ENCODE peak calls at places on chromosomes 4 and X, in six cellular contexts. A is HFF-Myc; L is SK-N-DZ; F is CD4-positive, alpha-beta T cell; M is HT-29; O is NCI-H510A treated with DMSO at 0.1 percent for 48 hours. K is an unnamed sample.

GRCh38 chr4:140944539-140944938 is 188.4 kb upstream of the TBC1D9 start:
- DNase-seq in L (no peak), O (no peak), A (no peak), M (no peak), F (no peak), K (no peak)

GRCh38 chrX:122113896-122114295 is 1066.5 kb downstream of the GLUD2 start:
- DNase-seq in A (no peak), M (no peak), O (no peak), F (no peak), L (no peak), K (no peak)

GRCh38 chrX:39491548-39492297 is 606.0 kb downstream of the BCOR start:
- DNase-seq in O (no peak), M (no peak), A (no peak), F (peak), L (no peak), K (no peak)

GRCh38 chr4:68256284-68256683 is 10.8 kb upstream of the TMPRSS11B start:
- DNase-seq in F (no peak), O (no peak), L (no peak), A (no peak), M (no peak), K (no peak)

GRCh38 chr4:38177792-38178665 is 217.8 kb downstream of the PTTG2 start:
- DNase-seq in M (no peak), L (no peak), O (no peak), A (no peak), F (peak), K (no peak)

GRCh38 chrX:140157611-140158010 is 192.3 kb upstream of the CXorf66 start:
- DNase-seq in L (no peak), O (no peak), F (no peak), A (no peak), M (no peak), K (no peak)

GRCh38 chr4:7854697-7855370 is 84.8 kb downstream of the AFAP1 start:
- DNase-seq in A (no peak), L (no peak), M (no peak), F (peak), O (no peak), K (no peak)

GRCh38 chrX:115372026-115372610 is 82.6 kb downstream of the LUZP4 start:
- DNase-seq in F (no peak), A (peak), L (no peak), O (no peak), M (peak), K (no peak)

GRCh38 chrX:12791253-12792228 is at the start of gene PRPS2:
- DNase-seq in M (no peak), L (peak), F (peak), O (no peak), A (no peak), K (peak)

GRCh38 chr4:166091146-166091545 is 218.1 kb downstream of the TLL1 start:
- DNase-seq in O (peak), F (no peak), M (no peak), L (no peak), A (no peak), K (no peak)

GRCh38 chr4:7206856-7207567 is 14.7 kb downstream of the SORCS2 start:
- DNase-seq in M (no peak), F (no peak), O (no peak), A (peak), L (no peak), K (peak)

GRCh38 chrX:120791013-120791643 is 84.5 kb downstream of the CT47B1 start:
- DNase-seq in M (peak), F (no peak), O (no peak), A (peak), L (no peak), K (peak)

GRCh38 chrX:63434665-63435064 is 83.5 kb upstream of the SPIN4 start:
- DNase-seq in O (no peak), M (peak), L (peak), F (no peak), A (peak), K (peak)

GRCh38 chr4:69060651-69061308 is 35.5 kb upstream of the UGT2B7 start:
- DNase-seq in O (peak), L (no peak), M (peak), F (no peak), A (no peak), K (no peak)

GRCh38 chrX:103376979-103377324 is 614 bp downstream of the BEX3 start:
- DNase-seq in M (no peak), O (no peak), L (peak), F (no peak), A (no peak), K (peak)

GRCh38 chr4:183416878-183417277 is 27.6 kb upstream of the CDKN2AIP start:
- DNase-seq in F (no peak), A (no peak), M (no peak), L (no peak), O (no peak), K (no peak)

GRCh38 chrX:53716328-53717088 is 30.0 kb upstream of the HUWE1 start:
- DNase-seq in F (peak), A (peak), L (no peak), O (no peak), M (no peak), K (no peak)

GRCh38 chrX:44997888-44998287 is 124.9 kb downstream of the KDM6A start:
- DNase-seq in F (no peak), O (no peak), M (no peak), L (no peak), A (no peak), K (no peak)

GRCh38 chr4:113683143-113683542 is 78.4 kb downstream of the CAMK2D start:
- DNase-seq in M (no peak), O (peak), A (no peak), L (no peak), F (peak), K (no peak)

GRCh38 chr4:80215449-80216052 is 18.2 kb downstream of the PRDM8 start:
- DNase-seq in M (peak), A (no peak), O (peak), F (no peak), L (peak), K (no peak)

GRCh38 chr4:1043658-1044468 is 32.4 kb downstream of the FGFRL1 start:
- DNase-seq in A (peak), M (peak), O (no peak), L (no peak), F (no peak), K (peak)

GRCh38 chrX:44596277-44596676 is 53.6 kb upstream of the FUNDC1 start:
- DNase-seq in O (no peak), A (no peak), F (no peak), L (no peak), M (no peak), K (no peak)

GRCh38 chr4:25449270-25449669 is 72.2 kb downstream of the ANAPC4 start:
- DNase-seq in O (no peak), M (no peak), L (no peak), A (no peak), F (no peak), K (no peak)

GRCh38 chr4:173420821-173421220 is 21.9 kb upstream of the SCRG1 start:
- DNase-seq in L (no peak), O (no peak), F (no peak), M (no peak), A (no peak), K (no peak)

GRCh38 chr4:155624478-155624877 is 42.2 kb upstream of the GUCY1A1 start:
- DNase-seq in O (no peak), M (no peak), F (no peak), A (no peak), L (no peak), K (no peak)

GRCh38 chr4:132386130-132386529 is 763.0 kb upstream of the PCDH10 start:
- DNase-seq in M (no peak), A (no peak), L (no peak), O (no peak), F (no peak), K (no peak)

GRCh38 chrX:139642241-139642927 is 65.6 kb downstream of the MCF2 start:
- DNase-seq in O (no peak), F (no peak), A (no peak), M (no peak), L (peak), K (no peak)

GRCh38 chrX:103361798-103362197 is 5.5 kb downstream of the TCEAL9 start:
- DNase-seq in L (no peak), M (no peak), O (no peak), A (no peak), F (no peak), K (no peak)

GRCh38 chr4:130336585-130337217 is 1240.7 kb downstream of the C4orf33 start:
- DNase-seq in A (no peak), F (no peak), M (peak), O (peak), L (peak), K (peak)

GRCh38 chrX:45781901-45782553 is 581.4 kb upstream of the DIPK2B start:
- DNase-seq in O (no peak), F (no peak), L (no peak), M (peak), A (no peak), K (no peak)

GRCh38 chr4:132071815-132072214 is 1077.3 kb upstream of the PCDH10 start:
- DNase-seq in A (no peak), O (no peak), L (no peak), F (no peak), M (no peak), K (no peak)

GRCh38 chr4:33714971-33715370 is 2529.3 kb downstream of the ARAP2 start:
- DNase-seq in A (no peak), O (no peak), L (no peak), M (no peak), F (no peak), K (no peak)

GRCh38 chr4:143700060-143700419 is 435 bp downstream of the FREM3 start:
- DNase-seq in F (no peak), A (no peak), O (peak), L (peak), M (no peak), K (no peak)

GRCh38 chr4:125235971-125236370 is 78.8 kb upstream of the FAT4 start:
- DNase-seq in F (no peak), A (no peak), M (no peak), O (no peak), L (no peak), K (no peak)

GRCh38 chr4:106690487-106690886 is 321.9 kb upstream of the GIMD1 start:
- DNase-seq in M (peak), F (no peak), O (no peak), L (no peak), A (no peak), K (no peak)

GRCh38 chr4:151887151-151887815 is 126.5 kb upstream of the GATB start:
- DNase-seq in F (no peak), M (no peak), A (no peak), O (no peak), L (no peak), K (no peak)